ENCODE peak calls at places on chromosomes 13 and 19, in ten cellular contexts. T is SW480, P is renal cortical epithelial cell, I is brain pericyte, W is amniotic stem cell, Z is GM20000, R is fibroblast of the conjunctiva, A is Calu3, B is left cardiac atrium, S is GM04504. N is an unnamed sample.

GRCh38 chr13:43303040-43303729 is 279.8 kb downstream of the DNAJC15 start:
- DNase-seq in Z (peak; percentile 19), T (peak; percentile 52), B (peak; percentile 71), S (peak; percentile 56), A (peak; percentile 59), P (peak; percentile 52), R (peak; percentile 62), I (peak; percentile 33), W (no peak), N (peak; percentile 59)

GRCh38 chr13:32116210-32116609 is 84.6 kb downstream of the FRY start:
- DNase-seq in B (no peak), A (no peak), P (no peak), Z (peak; percentile 22), I (no peak), R (no peak), W (no peak), S (no peak), T (no peak), N (no peak)

GRCh38 chr19:10260141-10260584 is 8.1 kb downstream of the MRPL4 start:
- DNase-seq in W (no peak), P (peak; percentile 89), A (peak; percentile 67), R (no peak), T (peak; percentile 73), I (no peak), B (no peak), S (no peak), Z (no peak), N (no peak)

GRCh38 chr19:55062735-55063491 is at the start of gene RDH13:
- DNase-seq in T (peak; percentile 97), A (peak; percentile 99), R (peak; percentile 94), W (peak; percentile 85), P (peak; percentile 93), B (peak; percentile 98), Z (peak; percentile 99), S (peak; percentile 81), I (peak; percentile 82), N (peak; percentile 90)

GRCh38 chr13:27962128-27962841 is 6.8 kb downstream of the CDX2 start:
- DNase-seq in Z (no peak), W (no peak), R (no peak), A (no peak), S (no peak), B (no peak), T (peak; percentile 74), P (no peak), I (no peak), N (no peak)

GRCh38 chr19:15469513-15470297 is 5.4 kb upstream of the RASAL3 start:
- DNase-seq in I (no peak), P (no peak), S (no peak), T (no peak), Z (peak; percentile 42), B (no peak), W (no peak), A (no peak), R (no peak), N (no peak)

GRCh38 chr19:13986348-13986904 is 19.7 kb downstream of the RFX1 start:
- DNase-seq in R (peak; percentile 28), W (no peak), P (peak; percentile 38), Z (peak; percentile 99), I (no peak), A (no peak), S (no peak), T (peak; percentile 87), B (peak; percentile 93), N (peak; percentile 64)

GRCh38 chr13:63190219-63190618 is 1774.6 kb upstream of the PCDH20 start:
- DNase-seq in B (no peak), R (no peak), I (no peak), A (no peak), Z (no peak), P (peak; percentile 8), S (no peak), W (no peak), T (no peak), N (no peak)

GRCh38 chr13:113364933-113365371 is 1.0 kb upstream of the GRTP1 start:
- DNase-seq in B (peak; percentile 33), S (no peak), A (no peak), W (no peak), Z (no peak), R (no peak), T (no peak), P (no peak), I (no peak), N (no peak)

GRCh38 chr13:24742294-24742693 is 21.7 kb upstream of the RNF17 start:
- DNase-seq in S (no peak), W (no peak), Z (no peak), P (no peak), R (no peak), A (no peak), I (no peak), T (no peak), B (no peak), N (no peak)

GRCh38 chr13:46905249-46905648 is 8.4 kb upstream of the HTR2A start:
- DNase-seq in S (no peak), Z (no peak), R (no peak), T (peak; percentile 4), P (peak; percentile 10), I (no peak), W (no peak), B (no peak), A (no peak), N (no peak)

GRCh38 chr13:60612593-60612992 is 215.6 kb downstream of the TDRD3 start:
- DNase-seq in A (no peak), P (no peak), W (no peak), S (no peak), T (no peak), Z (no peak), R (no peak), B (no peak), I (no peak), N (no peak)

GRCh38 chr19:10692673-10693264 is 8.5 kb upstream of the QTRT1 start:
- DNase-seq in B (no peak), R (no peak), T (no peak), Z (no peak), I (no peak), A (no peak), S (no peak), P (no peak), W (no peak), N (no peak)

GRCh38 chr13:45102136-45102802 is 18.0 kb upstream of the GTF2F2 start:
- DNase-seq in A (no peak), P (no peak), W (no peak), S (no peak), B (no peak), Z (no peak), R (no peak), I (no peak), T (no peak), N (no peak)

GRCh38 chr13:59519776-59520175 is 644.0 kb downstream of the DIAPH3 start:
- DNase-seq in A (no peak), W (no peak), Z (no peak), I (no peak), R (no peak), T (no peak), P (no peak), S (no peak), B (no peak), N (no peak)